ENCODE peak calls at places on chromosomes 2 and 18, in nine cellular contexts. O is AG10803; H is CD8-positive, alpha-beta T cell; J is GM23338; R is aorta; M is kidney; L is lower lobe of right lung; P is neuronal stem cell; E is A549. N is an unnamed sample.

GRCh38 chr2:135997380-135997779 is 12.0 kb upstream of the DARS1 start:
- DNase-seq in O (no peak), H (no peak), J (peak), R (no peak), M (peak), L (peak), P (peak), E (no peak), N (no peak)

GRCh38 chr2:48306409-48307284 is 223.3 kb upstream of the STON1 start:
- DNase-seq in O (peak), H (no peak), J (no peak), R (no peak), M (no peak), L (no peak), P (no peak), E (no peak), N (peak)

GRCh38 chr18:42706618-42707017 is 408.9 kb downstream of the RIT2 start:
- DNase-seq in O (no peak), H (no peak), J (peak), R (peak), M (peak), L (peak), P (no peak), E (no peak), N (no peak)

GRCh38 chr2:218031771-218032257 is 29.0 kb upstream of the TNS1 start:
- DNase-seq in O (no peak), H (no peak), J (no peak), R (peak), M (peak), L (no peak), P (no peak), E (no peak), N (no peak)

GRCh38 chr2:229489016-229489415 is 217.9 kb upstream of the PID1 start:
- DNase-seq in O (peak), H (no peak), J (no peak), R (no peak), M (no peak), L (no peak), P (no peak), E (no peak), N (no peak)

GRCh38 chr2:138059487-138059886 is 95.2 kb downstream of the HNMT start:
- DNase-seq in O (no peak), H (no peak), J (no peak), R (no peak), M (no peak), L (no peak), P (no peak), E (no peak), N (no peak)

GRCh38 chr2:146990311-146990781 is 854.5 kb upstream of the ACVR2A start:
- DNase-seq in O (no peak), H (no peak), J (no peak), R (no peak), M (no peak), L (no peak), P (no peak), E (no peak), N (peak)

GRCh38 chr2:8511868-8512612 is 169.8 kb upstream of the ID2 start:
- DNase-seq in O (peak), H (no peak), J (no peak), R (no peak), M (no peak), L (peak), P (no peak), E (no peak), N (peak)

GRCh38 chr2:177832611-177833133 is 239.9 kb downstream of the PDE11A start:
- DNase-seq in O (no peak), H (no peak), J (no peak), R (no peak), M (no peak), L (no peak), P (no peak), E (no peak), N (no peak)

GRCh38 chr2:209383212-209383611 is 40.6 kb upstream of the MAP2 start:
- DNase-seq in O (peak), H (no peak), J (no peak), R (no peak), M (no peak), L (no peak), P (no peak), E (peak), N (peak)

GRCh38 chr2:240055177-240055917 is 2.0 kb upstream of the OR6B3 start:
- DNase-seq in O (no peak), H (no peak), J (no peak), R (no peak), M (no peak), L (no peak), P (no peak), E (no peak), N (no peak)

GRCh38 chr2:224101820-224102630 is 62.9 kb upstream of the SERPINE2 start:
- DNase-seq in O (peak), H (no peak), J (no peak), R (no peak), M (no peak), L (no peak), P (no peak), E (no peak), N (peak)

GRCh38 chr2:219645631-219646527 is 18.4 kb downstream of the SLC4A3 start:
- DNase-seq in O (peak), H (no peak), J (peak), R (no peak), M (peak), L (no peak), P (no peak), E (no peak), N (peak)

GRCh38 chr2:86223682-86224560 is 24.7 kb downstream of the MRPL35 start:
- DNase-seq in O (peak), H (no peak), J (no peak), R (no peak), M (no peak), L (no peak), P (no peak), E (no peak), N (peak)

GRCh38 chr2:121502246-121502645 is 28.4 kb upstream of the RNU4ATAC start:
- DNase-seq in O (peak), H (no peak), J (no peak), R (no peak), M (no peak), L (no peak), P (no peak), E (no peak), N (peak)

GRCh38 chr2:27085670-27086089 is 892 bp upstream of the KHK start:
- DNase-seq in O (peak), H (peak), J (peak), R (peak), M (peak), L (peak), P (no peak), E (peak), N (peak)

GRCh38 chr18:34805117-34805882 is 95.2 kb downstream of the DTNA start:
- DNase-seq in O (no peak), H (no peak), J (no peak), R (no peak), M (no peak), L (no peak), P (no peak), E (no peak), N (no peak)

GRCh38 chr2:7999683-8000476 is 682.0 kb upstream of the ID2 start:
- DNase-seq in O (no peak), H (no peak), J (peak), R (no peak), M (no peak), L (no peak), P (no peak), E (no peak), N (no peak)

GRCh38 chr2:165632594-165632993 is 161.5 kb downstream of the GALNT3 start:
- DNase-seq in O (no peak), H (no peak), J (no peak), R (no peak), M (no peak), L (no peak), P (no peak), E (no peak), N (no peak)

GRCh38 chr18:30432349-30432748 is 610.2 kb downstream of the DSC3 start:
- DNase-seq in O (no peak), H (no peak), J (no peak), R (no peak), M (no peak), L (no peak), P (no peak), E (no peak), N (no peak)

GRCh38 chr2:46704593-46704992 is 211.0 kb downstream of the MCFD2 start:
- DNase-seq in O (no peak), H (no peak), J (peak), R (no peak), M (no peak), L (no peak), P (no peak), E (no peak), N (no peak)

GRCh38 chr2:233486778-233487552 is 79.6 kb downstream of the USP40 start:
- DNase-seq in O (peak), H (no peak), J (no peak), R (peak), M (peak), L (peak), P (no peak), E (peak), N (peak)

GRCh38 chr18:28412521-28412920 is 235.6 kb upstream of the CDH2 start:
- DNase-seq in O (peak), H (no peak), J (no peak), R (no peak), M (no peak), L (no peak), P (no peak), E (no peak), N (no peak)

GRCh38 chr2:119283873-119284331 is 60.3 kb downstream of the STEAP3 start:
- DNase-seq in O (peak), H (no peak), J (no peak), R (no peak), M (peak), L (peak), P (no peak), E (no peak), N (no peak)

GRCh38 chr2:221567809-221568208 is 4.3 kb downstream of the EPHA4 start:
- DNase-seq in O (no peak), H (no peak), J (no peak), R (no peak), M (no peak), L (no peak), P (no peak), E (no peak), N (peak)

GRCh38 chr2:180143633-180144032 is 136.5 kb upstream of the CWC22 start:
- DNase-seq in O (no peak), H (no peak), J (no peak), R (no peak), M (no peak), L (no peak), P (no peak), E (no peak), N (no peak)

GRCh38 chr2:40824269-40824668 is 372.4 kb upstream of the SLC8A1 start:
- DNase-seq in O (no peak), H (no peak), J (no peak), R (no peak), M (no peak), L (no peak), P (no peak), E (no peak), N (no peak)

GRCh38 chr18:26091047-26091630 is 726 bp upstream of the SS18 start:
- DNase-seq in O (no peak), H (no peak), J (peak), R (peak), M (no peak), L (no peak), P (no peak), E (peak), N (peak)

DNA sequence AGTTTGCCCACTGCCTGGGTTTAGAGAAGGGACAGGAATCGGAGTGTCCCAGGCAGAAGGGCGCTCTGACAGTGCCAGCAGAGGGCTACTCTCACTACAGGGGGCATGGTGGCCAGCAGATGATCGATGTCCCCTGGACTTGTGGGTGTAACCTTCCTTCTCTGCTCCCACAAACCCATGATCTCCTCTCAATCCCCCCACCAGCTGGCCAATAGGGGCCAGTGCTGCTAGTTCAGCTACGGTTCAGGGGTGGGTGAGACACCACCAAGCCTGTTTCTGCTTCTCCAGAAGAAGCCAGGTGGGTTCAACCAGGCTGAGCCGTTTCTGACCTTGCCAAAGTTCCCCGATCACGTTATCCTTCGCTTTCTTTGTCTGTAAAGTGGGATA is 1.3 kb downstream of the NPPC start:
- DNase-seq in O (no peak), H (no peak), J (no peak), R (peak), M (no peak), L (peak), P (peak), E (peak), N (no peak)
- H3K4me3 ChIP-seq in O (no peak), H (peak), J (peak), R (no peak), M (no peak), L (peak), P (peak), E (peak), N (no peak)

GRCh38 chr2:3974765-3975164 is 271.4 kb downstream of the DCDC2C start:
- DNase-seq in O (no peak), H (no peak), J (no peak), R (no peak), M (no peak), L (no peak), P (no peak), E (no peak), N (no peak)
- H3K4me3 ChIP-seq in O (no peak), H (no peak), J (no peak), R (no peak), M (no peak), L (no peak), P (no peak), E (no peak), N (no peak)

GRCh38 chr2:160060297-160060696 is 2.1 kb downstream of the PLA2R1 start:
- DNase-seq in O (no peak), H (no peak), J (no peak), R (no peak), M (no peak), L (no peak), P (no peak), E (no peak), N (no peak)

GRCh38 chr2:160063266-160063665 is 851 bp upstream of the PLA2R1 start:
- DNase-seq in O (no peak), H (no peak), J (peak), R (no peak), M (no peak), L (no peak), P (no peak), E (no peak), N (peak)

GRCh38 chr2:160062283-160063005 is at the start of gene PLA2R1:
- DNase-seq in O (peak), H (no peak), J (peak), R (peak), M (peak), L (peak), P (peak), E (peak), N (peak)

GRCh38 chr2:160063895-160064577 is 1.6 kb upstream of the PLA2R1 start:
- DNase-seq in O (no peak), H (no peak), J (no peak), R (no peak), M (no peak), L (no peak), P (no peak), E (no peak), N (no peak)

GRCh38 chr2:160061533-160062282 is 707 bp downstream of the PLA2R1 start:
- DNase-seq in O (no peak), H (no peak), J (peak), R (peak), M (peak), L (peak), P (no peak), E (peak), N (no peak)
- H3K4me3 ChIP-seq in O (peak), H (peak), J (peak), R (peak), M (peak), L (peak), P (peak), E (peak), N (peak)

DNA sequence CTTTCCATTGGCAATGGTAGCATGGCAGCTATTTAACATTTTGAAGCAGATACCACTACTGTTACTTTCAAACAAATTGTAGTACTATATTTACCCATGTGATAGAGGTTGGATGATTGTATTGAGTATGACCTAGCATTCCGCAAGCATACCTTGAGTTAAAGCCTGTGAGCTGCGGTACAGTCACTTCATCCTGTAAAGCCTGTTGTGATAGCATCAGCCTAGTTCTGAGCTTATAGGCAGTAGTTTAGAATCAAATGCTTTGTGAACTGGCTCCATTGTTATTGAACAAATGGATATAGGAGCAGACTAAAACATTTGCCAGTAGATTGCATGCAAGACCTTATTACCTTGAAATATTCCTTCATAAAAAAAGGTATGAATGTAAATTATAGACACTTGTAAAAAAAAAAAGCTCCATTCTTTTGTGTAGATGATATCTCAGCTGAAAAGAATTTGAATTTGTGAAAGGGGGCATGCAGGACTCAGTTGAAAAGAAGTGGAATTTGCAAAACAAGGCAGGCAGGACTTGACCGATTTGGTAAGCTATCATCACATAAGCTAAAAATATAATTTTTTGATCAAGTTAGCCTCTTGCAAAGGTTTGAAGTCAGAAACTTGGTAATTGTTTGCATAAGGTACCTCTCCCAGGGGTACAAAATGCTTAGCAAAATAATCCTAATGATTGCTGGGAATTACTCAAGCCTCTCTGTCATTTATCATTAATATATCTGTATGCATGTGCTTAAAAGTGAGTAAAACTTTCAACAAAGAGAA is 138.5 kb upstream of the ITGA4 start:
- DNase-seq in O (no peak), H (no peak), J (peak), R (no peak), M (no peak), L (no peak), P (no peak), E (no peak), N (no peak)
- H3K4me3 ChIP-seq in O (no peak), H (no peak), J (no peak), R (no peak), M (no peak), L (no peak), P (no peak), E (no peak), N (no peak)

DNA sequence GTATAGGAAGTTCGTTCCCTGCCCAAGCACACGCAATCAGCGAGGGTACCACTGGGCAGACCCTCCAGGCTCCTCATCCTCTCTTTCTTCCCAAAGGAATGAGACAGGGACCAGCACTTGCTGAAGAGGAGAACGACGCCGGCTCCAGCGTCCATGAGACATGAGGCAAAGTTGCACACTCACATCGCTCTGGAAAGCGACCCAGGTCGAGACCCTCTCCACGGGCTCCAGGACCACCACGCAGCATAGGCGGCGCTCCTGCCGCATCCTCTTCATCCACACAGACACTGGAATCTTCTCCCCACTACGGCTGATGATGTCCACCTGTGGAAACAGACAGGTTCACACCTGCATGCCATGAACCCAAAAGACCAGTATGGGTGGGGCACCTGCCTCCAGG is 10.8 kb downstream of the PASK start:
- DNase-seq in O (no peak), H (no peak), J (no peak), R (peak), M (no peak), L (no peak), P (no peak), E (no peak), N (no peak)
- H3K4me3 ChIP-seq in O (no peak), H (no peak), J (no peak), R (no peak), M (no peak), L (no peak), P (no peak), E (no peak), N (no peak)

GRCh38 chr2:231642631-231643493 is 50.2 kb downstream of the TEX44 start:
- DNase-seq in O (peak), H (no peak), J (no peak), R (peak), M (peak), L (peak), P (no peak), E (peak), N (peak)
- H3K4me3 ChIP-seq in O (peak), H (no peak), J (no peak), R (no peak), M (peak), L (peak), P (no peak), E (peak), N (peak)

GRCh38 chr2:23684540-23685176 is 242.3 kb downstream of the ATAD2B start:
- DNase-seq in O (no peak), H (no peak), J (no peak), R (no peak), M (peak), L (no peak), P (no peak), E (no peak), N (no peak)
- H3K4me3 ChIP-seq in O (no peak), H (no peak), J (no peak), R (no peak), M (no peak), L (no peak), P (peak), E (no peak), N (no peak)